ENCODE peak calls at places on chromosomes 13 and 19, in four cellular contexts. C is upper lobe of left lung, K is sigmoid colon, B is breast epithelium. E is an unnamed sample.

GRCh38 chr19:47778089-47778953 is at the start of gene SELENOW:
- DNase-seq in C (peak; percentile 83), B (peak; percentile 82), K (peak; percentile 88), E (peak; percentile 93)

GRCh38 chr13:68667863-68668262 is 1437.7 kb upstream of the PCDH9 start:
- DNase-seq in C (no peak), B (no peak), K (no peak), E (no peak)

GRCh38 chr13:105665284-105665683 is 870.2 kb downstream of the EFNB2 start:
- DNase-seq in B (no peak), C (no peak), K (no peak), E (no peak)

GRCh38 chr19:55370305-55370988 is at the start of gene IL11:
- DNase-seq in K (no peak), C (no peak), B (no peak), E (no peak)

GRCh38 chr13:105937451-105937850 is 598.0 kb downstream of the EFNB2 start:
- DNase-seq in K (no peak), C (no peak), B (no peak), E (no peak)

GRCh38 chr19:52735734-52736133 is 890 bp upstream of the ZNF611 start:
- DNase-seq in C (peak; percentile 89), B (peak; percentile 67), K (peak; percentile 85), E (no peak)

GRCh38 chr19:51821511-51821910 is 26.6 kb downstream of the FPR3 start:
- DNase-seq in K (no peak), B (no peak), C (no peak), E (no peak)

GRCh38 chr19:9406798-9407352 is 28.5 kb downstream of the ZNF266 start:
- DNase-seq in C (peak; percentile 33), K (peak; percentile 88), B (no peak), E (peak; percentile 78)

GRCh38 chr13:74464656-74465055 is 330.5 kb upstream of the KLF12 start:
- DNase-seq in C (no peak), B (no peak), K (no peak), E (no peak)

GRCh38 chr19:46629546-46630025 is 4.7 kb upstream of the PTGIR start:
- DNase-seq in C (no peak), B (no peak), K (no peak), E (no peak)

GRCh38 chr13:33799950-33800592 is 17.9 kb upstream of the RFC3 start:
- DNase-seq in B (no peak), K (no peak), C (no peak), E (no peak)

GRCh38 chr19:55474269-55475265 is 1.9 kb upstream of the ZNF628 start:
- DNase-seq in B (no peak), K (no peak), C (no peak), E (no peak)

GRCh38 chr19:55703790-55704215 is 28.8 kb downstream of the EPN1 start:
- DNase-seq in C (peak; percentile 42), K (no peak), B (no peak), E (peak; percentile 82)

GRCh38 chr13:44334751-44335150 is 38.9 kb upstream of the SERP2 start:
- DNase-seq in B (no peak), C (no peak), K (no peak), E (no peak)

GRCh38 chr13:42393573-42394360 is 121.8 kb downstream of the AKAP11 start:
- DNase-seq in K (no peak), B (no peak), C (no peak), E (no peak)

GRCh38 chr19:383922-384800 is 24.8 kb downstream of the C2CD4C start:
- DNase-seq in B (peak; percentile 50), C (peak; percentile 21), K (peak; percentile 65), E (peak; percentile 47)

GRCh38 chr19:16351133-16351809 is 26.6 kb downstream of the KLF2 start:
- DNase-seq in B (no peak), C (no peak), K (no peak), E (no peak)

GRCh38 chr13:45615501-45616101 is at the start of gene ERICH6B:
- DNase-seq in B (no peak), C (no peak), K (no peak), E (no peak)

GRCh38 chr13:66644855-66645460 is 585.2 kb downstream of the PCDH9 start:
- DNase-seq in C (no peak), B (no peak), K (no peak), E (no peak)

GRCh38 chr19:35975608-35976214 is 19.3 kb upstream of the SDHAF1 start:
- DNase-seq in B (no peak), C (no peak), K (no peak), E (peak; percentile 45)

GRCh38 chr13:35810286-35810685 is 320.9 kb downstream of the DCLK1 start:
- DNase-seq in K (no peak), B (no peak), C (no peak), E (no peak)

GRCh38 chr13:28012896-28013295 is 24.4 kb upstream of the URAD start:
- DNase-seq in K (no peak), C (no peak), B (no peak), E (no peak)

GRCh38 chr19:31316201-31316951 is 32.9 kb downstream of the TSHZ3 start:
- DNase-seq in K (peak; percentile 77), B (no peak), C (peak; percentile 35), E (no peak)

GRCh38 chr13:49443327-49443688 is 556 bp downstream of the CAB39L start:
- DNase-seq in B (no peak), C (no peak), K (no peak), E (no peak)

GRCh38 chr13:42272115-42272756 is at the start of gene AKAP11:
- DNase-seq in K (peak; percentile 76), B (peak; percentile 52), C (peak; percentile 34), E (no peak)

GRCh38 chr13:42474954-42475353 is 99.0 kb upstream of the TNFSF11 start:
- DNase-seq in K (no peak), C (no peak), B (no peak), E (no peak)

GRCh38 chr19:18346091-18346490 is 5.7 kb downstream of the PGPEP1 start:
- DNase-seq in K (no peak), C (no peak), B (no peak), E (no peak)

GRCh38 chr13:101841687-101842086 is 389.2 kb downstream of the ITGBL1 start:
- DNase-seq in K (no peak), C (no peak), B (no peak), E (no peak)

GRCh38 chr13:76798037-76798436 is 88.2 kb downstream of the KCTD12 start:
- DNase-seq in B (no peak), C (peak; percentile 61), K (no peak), E (no peak)

GRCh38 chr13:102374233-102374632 is 27.6 kb downstream of the FGF14 start:
- DNase-seq in B (no peak), C (no peak), K (no peak), E (no peak)

DNA sequence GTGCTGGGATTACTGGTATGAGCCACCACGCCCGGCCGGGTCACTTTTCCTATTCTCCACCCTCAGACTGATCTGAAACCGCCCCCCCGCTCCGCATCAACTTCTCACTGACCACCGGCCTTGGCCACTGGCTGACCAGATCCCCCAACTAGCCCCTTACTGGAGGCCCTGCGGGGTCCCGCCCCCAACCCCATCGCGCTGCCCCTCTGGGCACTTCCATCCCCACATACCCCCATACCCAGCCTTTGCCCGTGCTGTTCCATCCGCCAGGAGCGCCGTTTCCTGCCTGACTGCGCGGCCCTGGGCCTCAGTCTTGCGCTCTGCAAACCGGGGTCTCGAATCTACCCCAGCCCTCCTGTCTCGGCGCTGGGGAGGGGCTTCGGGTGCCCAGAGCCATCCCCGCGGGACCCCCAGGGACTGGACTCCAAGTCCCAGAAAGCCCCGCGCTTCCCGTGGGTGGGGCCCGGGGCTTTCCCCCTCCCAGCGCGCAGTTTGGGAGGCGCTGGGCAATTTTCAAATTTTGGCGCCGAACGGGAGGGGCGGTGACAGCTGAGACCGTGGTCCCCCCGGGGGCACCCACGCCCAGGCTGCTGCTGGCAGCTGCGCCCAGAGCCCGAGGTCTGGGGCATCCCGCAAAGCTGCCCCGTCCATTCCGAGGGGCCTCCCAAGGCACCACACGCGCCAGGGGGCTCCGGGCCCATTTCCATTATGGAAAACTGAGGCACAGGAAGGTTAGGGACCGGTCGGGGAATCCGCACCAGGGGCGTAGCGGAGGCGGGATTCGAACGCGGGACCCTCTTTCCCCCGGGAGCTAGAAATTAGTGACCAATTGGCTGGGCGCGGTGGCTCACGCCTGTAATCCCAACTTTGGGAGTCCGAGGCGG is 5.2 kb upstream of the LMNB2 start:
- DNase-seq in K (no peak), C (peak; percentile 46), B (no peak), E (peak; percentile 41)
- TF ChIP-seq POLR2AphosphoS5 in K (no peak), C (no peak), B (no peak), E (no peak)

GRCh38 chr19:10430505-10431253 is 10.3 kb downstream of the PDE4A start:
- DNase-seq in B (no peak), K (peak; percentile 80), C (peak; percentile 66), E (peak; percentile 88)
- TF ChIP-seq POLR2AphosphoS5 in B (no peak), K (no peak), C (no peak), E (no peak)

GRCh38 chr13:31160857-31161582 is 684 bp downstream of the HSPH1 start:
- DNase-seq in B (no peak), K (peak; percentile 72), C (peak; percentile 67), E (peak; percentile 40)
- TF ChIP-seq POLR2AphosphoS5 in B (no peak), K (peak; percentile 79), C (no peak), E (no peak)

DNA sequence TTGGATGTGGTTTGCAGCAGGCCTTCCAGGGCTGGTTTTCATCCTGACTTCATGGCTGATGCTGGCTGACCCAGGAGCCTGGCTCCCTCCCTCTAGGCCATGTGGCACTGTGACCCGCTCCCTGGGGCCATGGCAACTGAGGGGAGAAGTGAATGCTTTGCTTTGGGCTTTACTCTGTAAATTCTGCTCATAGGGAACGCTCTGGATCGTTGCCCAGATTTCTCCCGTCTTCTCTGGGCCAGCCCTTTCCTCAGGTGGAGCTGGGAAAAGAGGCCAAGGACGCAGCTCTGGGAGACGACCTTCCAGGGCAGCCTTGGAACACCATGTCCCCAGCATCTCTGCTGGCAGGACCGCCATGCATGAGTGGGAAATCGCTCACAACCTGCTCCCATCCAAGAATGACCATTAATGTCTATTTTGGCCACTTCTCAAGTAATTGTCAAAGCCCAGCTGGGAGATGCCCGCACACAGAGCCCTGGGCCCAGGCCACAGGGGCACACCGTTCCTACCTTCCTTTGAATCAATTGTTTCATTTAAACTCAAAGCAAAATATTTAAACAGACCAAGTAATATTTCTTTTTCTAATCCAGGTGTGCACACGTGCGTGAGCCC is 321.8 kb downstream of the TEX29 start:
- DNase-seq in C (no peak), B (no peak), K (no peak), E (no peak)
- TF ChIP-seq POLR2AphosphoS5 in C (no peak), B (no peak), K (no peak), E (no peak)

GRCh38 chr13:79647518-79647917 is 166.6 kb downstream of the NDFIP2 start:
- DNase-seq in B (no peak), K (no peak), C (no peak), E (no peak)
- TF ChIP-seq POLR2AphosphoS5 in B (no peak), K (no peak), C (no peak), E (no peak)

GRCh38 chr19:8321760-8322637 is 703 bp downstream of the RPS28 start:
- DNase-seq in K (no peak), B (no peak), C (no peak), E (peak; percentile 28)

GRCh38 chr19:8324186-8325050 is 3.1 kb downstream of the RPS28 start:
- DNase-seq in C (no peak), B (no peak), K (no peak), E (peak; percentile 21)

GRCh38 chr19:8322638-8322997 is 1.3 kb downstream of the RPS28 start:
- DNase-seq in C (no peak), K (no peak), B (no peak), E (no peak)

GRCh38 chr19:8325454-8325853 is 4.2 kb downstream of the RPS28 start:
- DNase-seq in C (no peak), B (no peak), K (no peak), E (no peak)

GRCh38 chr19:8323781-8324185 is 2.5 kb downstream of the RPS28 start:
- DNase-seq in C (no peak), K (no peak), B (no peak), E (no peak)
- TF ChIP-seq POLR2AphosphoS5 in C (no peak), K (no peak), B (no peak), E (peak; percentile 44)

E was measured in K562.